ENCODE peak calls at places on chromosomes 4 and X, in seven cellular contexts. F is ascending aorta, L is heart left ventricle, V is BE2C, K is thyroid gland, A is fibroblast of lung, W is left lung. R is an unnamed sample.

GRCh38 chrX:71103110-71103983 is 3.2 kb downstream of the CXorf65 start:
- DNase-seq in K (no peak), V (peak; percentile 76), L (no peak), F (no peak), W (no peak), A (no peak), R (no peak)

GRCh38 chrX:101658661-101659477 is 781 bp downstream of the ARMCX2 start:
- DNase-seq in K (peak; percentile 78), F (no peak), W (peak; percentile 88), A (peak; percentile 48), V (peak; percentile 64), L (peak; percentile 73), R (peak; percentile 47)

GRCh38 chrX:39853417-39853816 is 244.3 kb downstream of the BCOR start:
- DNase-seq in K (no peak), V (no peak), L (no peak), A (no peak), W (no peak), F (no peak), R (no peak)

GRCh38 chr4:6189511-6189910 is 10.8 kb downstream of the JAKMIP1 start:
- DNase-seq in W (no peak), K (no peak), V (no peak), F (no peak), A (no peak), L (no peak), R (no peak)

GRCh38 chr4:41399191-41399590 is 138.8 kb upstream of the LIMCH1 start:
- DNase-seq in K (no peak), F (no peak), A (no peak), W (no peak), L (no peak), V (no peak), R (no peak)

GRCh38 chr4:10554694-10555093 is 97.5 kb upstream of the ZNF518B start:
- DNase-seq in A (peak; percentile 40), L (no peak), V (peak; percentile 36), W (no peak), F (no peak), K (peak; percentile 47), R (peak; percentile 69)

GRCh38 chr4:56978750-56979303 is at the start of gene POLR2B:
- DNase-seq in L (peak; percentile 97), W (peak; percentile 97), F (peak; percentile 65), K (peak; percentile 92), V (peak; percentile 94), A (peak; percentile 87), R (peak; percentile 91)

GRCh38 chr4:148443550-148444295 is 1.5 kb upstream of the NR3C2 start:
- DNase-seq in V (peak; percentile 21), A (peak; percentile 3), K (peak; percentile 44), L (peak; percentile 37), F (no peak), W (peak; percentile 86), R (no peak)

GRCh38 chrX:51975360-51975759 is 81.9 kb downstream of the MAGED1 start:
- DNase-seq in A (no peak), V (no peak), F (no peak), W (no peak), L (no peak), K (no peak), R (no peak)

GRCh38 chr4:37516057-37516775 is 170.0 kb downstream of the RELL1 start:
- DNase-seq in V (no peak), A (peak; percentile 20), L (no peak), K (no peak), F (no peak), W (no peak), R (no peak)

GRCh38 chr4:150217192-150217591 is 138.9 kb downstream of the DCLK2 start:
- DNase-seq in L (no peak), F (no peak), A (peak; percentile 89), W (no peak), V (peak; percentile 26), K (no peak), R (peak; percentile 37)

GRCh38 chrX:1394731-1395501 is 3.0 kb upstream of the SLC25A6 start:
- DNase-seq in A (no peak), F (no peak), W (peak; percentile 75), L (peak; percentile 33), V (no peak), K (peak; percentile 84), R (no peak)

GRCh38 chr4:147492761-147493160 is 11.9 kb downstream of the EDNRA start:
- DNase-seq in K (no peak), W (no peak), V (no peak), A (peak; percentile 86), F (no peak), L (peak; percentile 73), R (peak; percentile 92)

GRCh38 chr4:94849901-94850300 is 92.1 kb downstream of the BMPR1B start:
- DNase-seq in W (no peak), L (no peak), V (no peak), K (no peak), A (no peak), F (no peak), R (no peak)

GRCh38 chrX:42538405-42538804 is 239.6 kb downstream of the PPP1R2C start:
- DNase-seq in W (no peak), A (no peak), V (no peak), F (no peak), L (no peak), K (no peak), R (no peak)

GRCh38 chr4:35253331-35253730 is 991.0 kb downstream of the ARAP2 start:
- DNase-seq in L (no peak), W (no peak), K (no peak), F (no peak), V (no peak), A (no peak), R (no peak)

GRCh38 chrX:154411981-154412340 is 622 bp downstream of the TAFAZZIN start:
- DNase-seq in L (peak; percentile 71), V (peak; percentile 74), A (peak; percentile 50), K (peak; percentile 77), W (peak; percentile 85), F (no peak), R (no peak)

GRCh38 chrX:136608295-136608933 is 39.5 kb upstream of the CD40LG start:
- DNase-seq in L (peak; percentile 33), K (peak; percentile 8), W (no peak), F (no peak), A (peak; percentile 2), V (peak; percentile 48), R (no peak)

GRCh38 chr4:165922747-165923146 is 49.7 kb downstream of the TLL1 start:
- DNase-seq in A (no peak), L (no peak), F (no peak), K (no peak), V (no peak), W (no peak), R (no peak)

GRCh38 chr4:3339566-3339965 is 46.7 kb downstream of the RGS12 start:
- DNase-seq in W (no peak), V (no peak), L (no peak), A (no peak), F (no peak), K (no peak), R (no peak)

GRCh38 chrX:150291014-150291413 is 72.1 kb upstream of the MAMLD1 start:
- DNase-seq in V (no peak), W (no peak), F (no peak), A (no peak), L (no peak), K (no peak), R (no peak)

GRCh38 chrX:11438767-11439166 is 145.6 kb downstream of the AMELX start:
- DNase-seq in F (no peak), V (no peak), L (no peak), K (no peak), A (peak; percentile 37), W (no peak), R (peak; percentile 39)

GRCh38 chr4:134201216-134202098 is at the start of gene PABPC4L:
- DNase-seq in F (no peak), V (peak; percentile 68), L (peak; percentile 60), K (peak; percentile 57), A (peak; percentile 81), W (peak; percentile 80), R (peak; percentile 48)

GRCh38 chr4:146232131-146232722 is 17.9 kb downstream of the REELD1 start:
- DNase-seq in K (no peak), V (no peak), L (no peak), W (no peak), F (no peak), A (no peak), R (no peak)

GRCh38 chrX:21373001-21373400 is 1.2 kb upstream of the CNKSR2 start:
- DNase-seq in F (no peak), A (no peak), K (no peak), L (no peak), W (no peak), V (no peak), R (no peak)

GRCh38 chrX:21375795-21376069 is 1.5 kb downstream of the CNKSR2 start:
- DNase-seq in K (no peak), V (peak; percentile 15), A (no peak), W (no peak), L (no peak), F (no peak), R (no peak)

GRCh38 chrX:21374994-21375794 is 976 bp downstream of the CNKSR2 start:
- DNase-seq in F (no peak), V (peak; percentile 14), A (no peak), K (no peak), W (peak; percentile 42), L (no peak), R (no peak)

GRCh38 chrX:21374163-21374993 is at the start of gene CNKSR2:
- DNase-seq in A (peak; percentile 30), L (peak; percentile 42), F (no peak), W (peak; percentile 77), K (peak; percentile 30), V (peak; percentile 89), R (peak; percentile 1)

DNA sequence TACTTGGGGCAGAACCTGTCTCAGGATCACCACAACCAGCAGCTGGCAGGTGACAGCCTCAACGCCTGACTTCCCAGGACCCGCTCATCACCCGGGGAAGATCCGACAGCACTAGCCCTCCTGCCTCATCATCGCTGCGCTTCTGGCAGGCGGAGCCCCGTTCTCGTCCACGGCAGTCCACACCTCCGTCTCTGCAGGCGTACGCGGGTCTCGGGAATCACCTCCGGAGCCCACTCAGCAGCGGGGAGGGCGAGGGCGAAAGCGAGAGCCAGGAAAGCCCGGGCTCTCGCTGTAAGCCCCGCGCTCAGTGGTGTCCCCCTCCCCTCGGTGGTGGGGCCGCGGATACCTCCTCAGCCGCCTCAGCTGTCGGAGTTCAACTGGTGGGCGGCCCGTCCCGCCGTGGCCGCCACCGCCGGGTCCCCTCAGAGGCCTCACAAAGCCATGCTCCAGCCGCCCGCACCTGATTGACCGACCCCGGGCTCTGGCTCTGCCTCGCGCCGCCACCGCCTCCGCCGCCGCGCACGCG is 518 bp upstream of the CNKSR2 start:
- DNase-seq in A (no peak), V (peak; percentile 29), W (no peak), K (peak; percentile 51), F (no peak), L (peak; percentile 26), R (no peak)
- H3K4me3 ChIP-seq in A (peak overlapping the region; percentile 60), V (peak overlapping the region; percentile 71), W (peak overlapping the region; percentile 38), K (peak overlapping the region; percentile 23), F (peak overlapping the region; percentile 54), L (peak overlapping the region; percentile 63), R (peak overlapping the region; percentile 56)

GRCh38 chrX:133943507-133943906 is 41.9 kb downstream of the GPC3 start:
- DNase-seq in F (no peak), W (no peak), L (no peak), K (no peak), A (no peak), V (no peak), R (no peak)
- H3K27me3 ChIP-seq in F (no peaks in the 10 kb centered on the region), W (no peaks in the 10 kb centered on the region), L (no peaks in the 10 kb centered on the region), K (no peaks in the 10 kb centered on the region), A (no peaks in the 10 kb centered on the region), V (no peaks in the 10 kb centered on the region), R (no peaks in the 10 kb centered on the region)

GRCh38 chr4:73867783-73868182 is 1.4 kb upstream of the CXCL1 start:
- DNase-seq in K (no peak), A (peak; percentile 13), W (no peak), F (no peak), V (no peak), L (no peak), R (no peak)
- TF ChIP-seq CTCF in K (no peak), A (no peak), W (no peak), F (no peak), V (no peak), L (no peak), R (peak; percentile 11)

GRCh38 chr4:38924266-38924827 is 56.7 kb downstream of the FAM114A1 start:
- DNase-seq in V (no peak), F (no peak), K (no peak), L (no peak), A (no peak), W (no peak), R (no peak)
- H3K4me3 ChIP-seq in V (no peak overlapping the region), F (no peak overlapping the region), K (no peak overlapping the region), L (no peak overlapping the region), A (no peak overlapping the region), W (no peak overlapping the region), R (no peak overlapping the region)